ENCODE peak calls at places on chromosome 14, in four cellular contexts. One of them, this sample, is unnamed.

GRCh38 chr14:102140027-102140749 is 491 bp downstream of the WDR20 start:
- DNase-seq in A549: peak; percentile 16
- DNase-seq in stomach: peak; percentile 41
- DNase-seq in HCT116: no peak
- DNase-seq in this sample: peak; percentile 29

GRCh38 chr14:57293851-57294837 is 25.4 kb downstream of the AP5M1 start:
- DNase-seq in A549: no peak
- DNase-seq in HCT116: no peak
- DNase-seq in stomach: no peak
- DNase-seq in this sample: no peak

GRCh38 chr14:98136420-98136819 is 1135.6 kb downstream of the BCL11B start:
- DNase-seq in stomach: no peak
- DNase-seq in A549: no peak
- DNase-seq in HCT116: no peak
- DNase-seq in this sample: no peak

GRCh38 chr14:20516921-20517320 is 11.6 kb downstream of the RNASE10 start:
- DNase-seq in HCT116: no peak
- DNase-seq in stomach: no peak
- DNase-seq in A549: no peak
- DNase-seq in this sample: no peak

GRCh38 chr14:89844508-89844907 is 110.0 kb downstream of the EFCAB11 start:
- DNase-seq in A549: no peak
- DNase-seq in HCT116: no peak
- DNase-seq in stomach: no peak
- DNase-seq in this sample: no peak

GRCh38 chr14:76653875-76654572 is 107.2 kb upstream of the VASH1 start:
- DNase-seq in stomach: no peak
- DNase-seq in A549: no peak
- DNase-seq in HCT116: no peak
- DNase-seq in this sample: no peak

GRCh38 chr14:100134591-100134990 is 24.9 kb downstream of the DEGS2 start:
- DNase-seq in HCT116: no peak
- DNase-seq in stomach: peak; percentile 79
- DNase-seq in A549: no peak
- DNase-seq in this sample: no peak

GRCh38 chr14:89384023-89384422 is 33.0 kb downstream of the FOXN3 start:
- DNase-seq in A549: no peak
- DNase-seq in HCT116: no peak
- DNase-seq in stomach: no peak
- DNase-seq in this sample: no peak

GRCh38 chr14:91866061-91866460 is 1.3 kb downstream of the TC2N start:
- DNase-seq in stomach: no peak
- DNase-seq in A549: no peak
- DNase-seq in HCT116: no peak
- DNase-seq in this sample: no peak

GRCh38 chr14:93984070-93984469 is 7.7 kb upstream of the ASB2 start:
- DNase-seq in HCT116: no peak
- DNase-seq in stomach: no peak
- DNase-seq in A549: no peak
- DNase-seq in this sample: no peak

GRCh38 chr14:99271951-99272668 is at the start of gene BCL11B:
- DNase-seq in HCT116: peak; percentile 82
- DNase-seq in A549: peak; percentile 93
- DNase-seq in stomach: peak; percentile 56
- DNase-seq in this sample: peak; percentile 86

GRCh38 chr14:67411820-67412421 is at the start of gene PLEK2:
- DNase-seq in HCT116: peak; percentile 81
- DNase-seq in A549: peak; percentile 53
- DNase-seq in stomach: peak; percentile 80
- DNase-seq in this sample: peak; percentile 89

GRCh38 chr14:36514278-36515104 is 5.5 kb downstream of the NKX2-1 start:
- DNase-seq in stomach: no peak
- DNase-seq in A549: no peak
- DNase-seq in HCT116: no peak
- DNase-seq in this sample: no peak

GRCh38 chr14:87205811-87206210 is 787.2 kb downstream of the GALC start:
- DNase-seq in stomach: no peak
- DNase-seq in HCT116: no peak
- DNase-seq in A549: no peak
- DNase-seq in this sample: no peak

GRCh38 chr14:38412654-38413053 is 156.8 kb upstream of the CLEC14A start:
- DNase-seq in HCT116: no peak
- DNase-seq in stomach: no peak
- DNase-seq in A549: no peak
- DNase-seq in this sample: no peak

GRCh38 chr14:54676822-54677708 is 110.1 kb downstream of the SAMD4A start:
- DNase-seq in A549: peak; percentile 64
- DNase-seq in HCT116: peak; percentile 75
- DNase-seq in stomach: no peak
- DNase-seq in this sample: no peak

GRCh38 chr14:91265404-91265803 is 20.9 kb upstream of the GPR68 start:
- DNase-seq in HCT116: no peak
- DNase-seq in A549: no peak
- DNase-seq in stomach: no peak
- DNase-seq in this sample: no peak

GRCh38 chr14:100065161-100065871 is at the start of gene EVL:
- DNase-seq in A549: no peak
- DNase-seq in HCT116: no peak
- DNase-seq in stomach: peak; percentile 52
- DNase-seq in this sample: peak; percentile 90

GRCh38 chr14:92719890-92720323 is 28.5 kb downstream of the LGMN start:
- DNase-seq in HCT116: no peak
- DNase-seq in A549: peak; percentile 89
- DNase-seq in stomach: peak; percentile 41
- DNase-seq in this sample: no peak

GRCh38 chr14:38500125-38500524 is 244.2 kb upstream of the CLEC14A start:
- DNase-seq in HCT116: no peak
- DNase-seq in A549: no peak
- DNase-seq in stomach: no peak
- DNase-seq in this sample: no peak

GRCh38 chr14:64645220-64645891 is 58.9 kb upstream of the PLEKHG3 start:
- DNase-seq in stomach: no peak
- DNase-seq in A549: peak; percentile 94
- DNase-seq in HCT116: no peak
- DNase-seq in this sample: no peak

GRCh38 chr14:102930753-102931579 is 8.5 kb downstream of the AMN start:
- DNase-seq in A549: no peak
- DNase-seq in stomach: peak; percentile 52
- DNase-seq in HCT116: peak; percentile 40
- DNase-seq in this sample: peak; percentile 50

GRCh38 chr14:54597795-54598443 is 31.0 kb downstream of the SAMD4A start:
- DNase-seq in A549: no peak
- DNase-seq in stomach: no peak
- DNase-seq in HCT116: no peak
- DNase-seq in this sample: no peak

GRCh38 chr14:61472801-61473376 is 151.5 kb downstream of the PRKCH start:
- DNase-seq in HCT116: no peak
- DNase-seq in A549: no peak
- DNase-seq in stomach: no peak
- DNase-seq in this sample: peak; percentile 60

GRCh38 chr14:22095845-22096510 is 422.4 kb upstream of the OR4E1 start:
- DNase-seq in HCT116: no peak
- DNase-seq in stomach: no peak
- DNase-seq in A549: no peak
- DNase-seq in this sample: no peak

GRCh38 chr14:36519431-36520321 is at the start of gene NKX2-1:
- DNase-seq in A549: peak; percentile 31
- DNase-seq in HCT116: no peak
- DNase-seq in stomach: no peak
- DNase-seq in this sample: no peak

GRCh38 chr14:98270201-98270600 is 1001.8 kb downstream of the BCL11B start:
- DNase-seq in HCT116: no peak
- DNase-seq in A549: no peak
- DNase-seq in stomach: no peak
- DNase-seq in this sample: no peak

GRCh38 chr14:102095231-102095870 is 8.5 kb upstream of the HSP90AA1 start:
- DNase-seq in A549: no peak
- DNase-seq in HCT116: no peak
- DNase-seq in stomach: no peak
- DNase-seq in this sample: no peak

GRCh38 chr14:72560856-72561493 is 332.9 kb downstream of the DPF3 start:
- DNase-seq in HCT116: no peak
- DNase-seq in A549: no peak
- DNase-seq in stomach: no peak
- DNase-seq in this sample: no peak

GRCh38 chr14:71773900-71774481 is 158.2 kb upstream of the RGS6 start:
- DNase-seq in stomach: no peak
- DNase-seq in HCT116: no peak
- DNase-seq in A549: no peak
- DNase-seq in this sample: no peak

GRCh38 chr14:53979747-53980642 is 23.4 kb upstream of the BMP4 start:
- DNase-seq in stomach: no peak
- DNase-seq in A549: peak; percentile 27
- DNase-seq in HCT116: no peak
- DNase-seq in this sample: no peak

GRCh38 chr14:50336428-50336827 is 24.3 kb downstream of the DMAC2L start:
- DNase-seq in HCT116: no peak
- DNase-seq in A549: no peak
- DNase-seq in stomach: no peak
- DNase-seq in this sample: no peak

GRCh38 chr14:86815341-86815740 is 1177.6 kb downstream of the GALC start:
- DNase-seq in HCT116: no peak
- DNase-seq in stomach: no peak
- DNase-seq in A549: no peak
- DNase-seq in this sample: no peak

GRCh38 chr14:61337893-61338292 is 16.5 kb downstream of the PRKCH start:
- DNase-seq in stomach: peak; percentile 29
- DNase-seq in HCT116: no peak
- DNase-seq in A549: no peak
- DNase-seq in this sample: no peak

GRCh38 chr14:103704708-103705107 is 10.5 kb downstream of the XRCC3 start:
- DNase-seq in HCT116: no peak
- DNase-seq in stomach: no peak
- DNase-seq in A549: no peak
- DNase-seq in this sample: no peak

GRCh38 chr14:95439881-95440280 is 76.6 kb downstream of the SYNE3 start:
- DNase-seq in HCT116: no peak
- DNase-seq in A549: no peak
- DNase-seq in stomach: no peak
- DNase-seq in this sample: no peak

GRCh38 chr14:33280646-33281045 is 342.0 kb downstream of the NPAS3 start:
- DNase-seq in stomach: no peak
- DNase-seq in A549: no peak
- DNase-seq in HCT116: no peak
- DNase-seq in this sample: no peak

GRCh38 chr14:61145903-61146411 is 135.2 kb downstream of the TMEM30B start:
- DNase-seq in stomach: no peak
- DNase-seq in A549: no peak
- DNase-seq in HCT116: no peak
- DNase-seq in this sample: no peak

GRCh38 chr14:105861985-105862465 is 335.6 kb downstream of the TMEM121 start:
- DNase-seq in stomach: peak; percentile 23
- DNase-seq in A549: no peak
- DNase-seq in HCT116: no peak
- DNase-seq in this sample: no peak
- H3K9me3 ChIP-seq in stomach: no peaks in the 10 kb centered on the region
- H3K9me3 ChIP-seq in A549: no peaks in the 10 kb centered on the region
- H3K9me3 ChIP-seq in HCT116: no peaks in the 10 kb centered on the region
- H3K9me3 ChIP-seq in this sample: no peaks in the 10 kb centered on the region

DNA sequence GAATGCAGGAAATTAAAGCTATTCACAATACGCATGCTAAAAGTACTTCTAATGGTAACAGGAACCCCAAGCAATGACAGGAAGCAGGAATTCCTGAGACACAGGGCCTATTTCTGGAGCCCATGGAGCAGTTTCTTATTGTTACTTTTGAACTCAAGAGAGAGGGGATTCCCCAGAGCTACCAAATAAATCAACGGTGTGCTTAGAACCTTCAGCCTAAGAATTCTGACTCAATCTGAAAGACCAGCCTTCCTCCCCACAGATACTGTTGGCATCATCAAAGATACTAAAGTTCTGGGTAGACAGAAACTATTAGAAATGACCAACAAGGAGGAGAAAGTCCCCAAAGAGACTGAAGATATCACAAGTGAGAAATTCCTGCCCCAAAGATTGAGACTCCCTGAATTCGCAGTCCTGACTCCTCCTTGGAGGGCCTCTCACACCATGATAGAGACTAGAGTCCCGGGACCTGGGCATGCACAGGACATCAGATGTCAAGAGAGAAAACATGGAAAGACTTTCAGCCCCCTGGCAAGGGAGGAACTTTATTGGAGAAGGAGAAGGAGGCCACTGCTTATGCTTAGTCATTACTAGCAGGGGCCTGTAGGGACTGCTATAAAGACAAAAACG is 32.7 kb downstream of the RTRAF start:
- DNase-seq in HCT116: no peak
- DNase-seq in A549: no peak
- DNase-seq in stomach: no peak
- DNase-seq in this sample: no peak
- TF ChIP-seq POLR2A in HCT116: no peak
- TF ChIP-seq POLR2A in A549: no peak
- TF ChIP-seq POLR2A in stomach: no peak
- TF ChIP-seq POLR2A in this sample: no peak

GRCh38 chr14:105968291-105968690 is 441.9 kb downstream of the TMEM121 start:
- DNase-seq in A549: no peak
- DNase-seq in HCT116: no peak
- DNase-seq in stomach: no peak
- DNase-seq in this sample: no peak
- H3K9me3 ChIP-seq in A549: no peaks in the 10 kb centered on the region
- H3K9me3 ChIP-seq in HCT116: no peaks in the 10 kb centered on the region
- H3K9me3 ChIP-seq in stomach: no peaks in the 10 kb centered on the region
- H3K9me3 ChIP-seq in this sample: no peaks in the 10 kb centered on the region

DNA sequence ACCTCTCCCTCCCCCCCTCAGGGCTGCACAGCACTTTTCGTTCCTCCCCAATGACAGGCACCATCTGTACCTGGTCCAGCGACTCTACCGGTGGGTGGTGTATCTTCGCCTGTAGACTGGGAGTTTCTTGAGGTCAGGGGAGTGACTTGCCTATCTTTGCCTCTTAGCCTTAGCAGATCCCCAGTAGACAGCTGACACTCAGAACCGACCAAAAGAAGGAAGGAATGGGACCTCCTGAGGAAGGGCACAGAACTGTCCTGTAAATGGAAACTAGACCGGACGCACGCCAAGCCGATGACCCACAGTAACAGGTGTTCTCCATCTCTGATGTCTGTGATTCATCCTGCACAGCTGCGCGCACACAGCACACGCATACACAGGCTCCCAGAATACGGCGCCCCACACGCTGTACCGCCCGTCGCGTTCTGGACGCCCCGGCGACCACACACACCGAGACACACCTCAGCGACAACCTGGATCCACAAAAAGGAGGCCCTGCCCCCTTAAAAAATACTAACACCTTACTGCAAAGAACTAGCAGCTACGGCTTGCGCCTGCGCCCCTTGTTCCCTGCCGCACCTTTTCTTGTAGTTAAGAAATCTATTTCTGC is 673 bp upstream of the TTC9 start:
- DNase-seq in stomach: peak; percentile 63
- DNase-seq in A549: peak; percentile 47
- DNase-seq in HCT116: no peak
- DNase-seq in this sample: peak; percentile 82
- TF ChIP-seq POLR2A in stomach: no peak
- TF ChIP-seq POLR2A in A549: no peak
- TF ChIP-seq POLR2A in HCT116: no peak
- TF ChIP-seq POLR2A in this sample: no peak